ENCODE peak calls at places on chromosomes 6 and 20, in six cellular contexts. Y, R, J, F, T and P are unnamed samples.

GRCh38 chr6:127900935-127901334 is at the start of gene THEMIS:
- DNase-seq in F (no peak), T (no peak), J (no peak), R (peak; percentile 79), Y (no peak), P (no peak)

GRCh38 chr20:17852323-17852722 is 116.3 kb downstream of the SNX5 start:
- DNase-seq in J (no peak), T (no peak), Y (no peak), R (no peak), F (no peak), P (no peak)

GRCh38 chr6:149988550-149989336 is 25.0 kb downstream of the ULBP1 start:
- DNase-seq in J (no peak), R (no peak), Y (no peak), T (no peak), F (no peak), P (peak; percentile 80)

GRCh38 chr6:80454197-80454596 is 347.7 kb downstream of the BCKDHB start:
- DNase-seq in Y (peak; percentile 92), J (no peak), F (peak; percentile 98), T (peak; percentile 88), R (no peak), P (no peak)

GRCh38 chr6:156870926-156871539 is 93.9 kb downstream of the ARID1B start:
- DNase-seq in T (no peak), J (no peak), F (no peak), R (no peak), Y (no peak), P (no peak)

GRCh38 chr6:158963020-158963808 is 36.8 kb downstream of the RSPH3 start:
- DNase-seq in J (no peak), T (no peak), R (no peak), F (peak; percentile 13), Y (no peak), P (no peak)

GRCh38 chr20:7294816-7295360 is 527.4 kb downstream of the BMP2 start:
- DNase-seq in T (no peak), F (no peak), R (no peak), Y (no peak), J (no peak), P (no peak)

GRCh38 chr6:71466362-71466761 is 177.8 kb downstream of the OGFRL1 start:
- DNase-seq in Y (no peak), F (no peak), J (no peak), R (no peak), T (no peak), P (no peak)

GRCh38 chr20:34618676-34619075 is 58.2 kb downstream of the PIGU start:
- DNase-seq in T (no peak), J (no peak), F (no peak), Y (no peak), R (no peak), P (no peak)

GRCh38 chr6:100088009-100088408 is 94.0 kb upstream of the MCHR2 start:
- DNase-seq in T (peak; percentile 71), R (no peak), F (peak; percentile 91), J (no peak), Y (peak; percentile 73), P (no peak)

GRCh38 chr20:3751664-3752385 is 15.7 kb downstream of the ADISSP start:
- DNase-seq in T (no peak), J (peak; percentile 56), Y (no peak), F (no peak), R (peak; percentile 54), P (peak; percentile 88)

GRCh38 chr20:10051185-10051584 is 16.4 kb downstream of the ANKEF1 start:
- DNase-seq in Y (no peak), J (no peak), F (no peak), R (no peak), T (no peak), P (no peak)

GRCh38 chr20:56222201-56222600 is 26.3 kb upstream of the MC3R start:
- DNase-seq in F (peak; percentile 23), J (no peak), T (peak; percentile 8), R (no peak), Y (no peak), P (no peak)

GRCh38 chr6:125729983-125730382 is 19.4 kb upstream of the HEY2 start:
- DNase-seq in R (no peak), J (no peak), Y (no peak), T (no peak), F (no peak), P (no peak)

GRCh38 chr6:12261502-12261901 is 28.7 kb upstream of the EDN1 start:
- DNase-seq in T (no peak), Y (no peak), J (no peak), F (no peak), R (no peak), P (no peak)

GRCh38 chr6:127937102-127937501 is 36.2 kb upstream of the THEMIS start:
- DNase-seq in Y (peak; percentile 47), R (no peak), J (no peak), T (no peak), F (no peak), P (no peak)

GRCh38 chr6:26454641-26455040 is 3.1 kb upstream of the BTN2A1 start:
- DNase-seq in Y (peak; percentile 52), R (no peak), J (no peak), F (peak; percentile 56), T (no peak), P (no peak)

GRCh38 chr20:20455945-20456344 is 88.0 kb downstream of the INSM1 start:
- DNase-seq in Y (no peak), T (no peak), J (no peak), F (no peak), R (no peak), P (no peak)

GRCh38 chr6:52724406-52725121 is 38.7 kb downstream of the GSTA2 start:
- DNase-seq in Y (peak; percentile 60), T (peak; percentile 80), R (peak; percentile 12), J (peak; percentile 61), F (peak; percentile 88), P (peak; percentile 71)

GRCh38 chr6:99590728-99591672 is 15.6 kb upstream of the PRDM13 start:
- DNase-seq in R (no peak), Y (no peak), T (no peak), J (peak; percentile 48), F (peak; percentile 43), P (peak; percentile 72)

GRCh38 chr6:2020909-2021308 is 224.5 kb downstream of the GMDS start:
- DNase-seq in R (no peak), Y (peak; percentile 58), F (peak; percentile 54), T (peak; percentile 42), J (no peak), P (no peak)

GRCh38 chr20:51815383-51816076 is 13.2 kb upstream of the SALL4 start:
- DNase-seq in Y (no peak), J (no peak), R (no peak), T (peak; percentile 60), F (no peak), P (no peak)

GRCh38 chr6:147382945-147383554 is 125.4 kb upstream of the SAMD5 start:
- DNase-seq in F (peak; percentile 56), J (no peak), R (no peak), T (peak; percentile 55), Y (peak; percentile 41), P (no peak)

GRCh38 chr20:1364106-1364505 is 28.7 kb downstream of the FKBP1A start:
- DNase-seq in Y (no peak), R (peak; percentile 10), F (no peak), J (no peak), T (no peak), P (no peak)

GRCh38 chr6:13248053-13248452 is 80.3 kb downstream of the TBC1D7 start:
- DNase-seq in J (no peak), R (no peak), T (peak; percentile 14), Y (peak; percentile 61), F (no peak), P (no peak)

GRCh38 chr20:24747881-24748595 is 201.0 kb upstream of the CST7 start:
- DNase-seq in T (no peak), J (no peak), R (no peak), Y (no peak), F (no peak), P (no peak)

GRCh38 chr6:42084889-42085288 is 34.6 kb downstream of the TAF8 start:
- DNase-seq in Y (peak; percentile 32), F (no peak), R (no peak), T (peak; percentile 33), J (no peak), P (no peak)

DNA sequence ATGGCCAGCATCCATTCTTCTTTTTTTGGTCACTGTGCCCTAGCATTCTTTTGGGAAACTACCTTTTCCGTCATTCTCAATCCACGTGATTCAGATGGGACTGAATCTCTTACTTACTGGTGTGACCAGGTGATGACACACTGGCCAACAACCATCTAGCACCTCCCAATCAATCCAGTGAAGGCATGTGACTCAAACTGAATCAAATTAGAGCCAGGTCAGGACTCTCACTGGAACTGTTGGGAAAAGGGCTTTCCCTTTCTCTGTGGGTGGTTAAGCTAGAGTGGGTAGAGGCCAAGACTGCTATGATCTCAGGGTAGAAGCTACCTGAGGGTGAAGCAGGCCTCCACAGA is 36.2 kb upstream of the ZMYND8 start:
- DNase-seq in Y (peak; percentile 47), R (no peak), T (peak; percentile 91), F (peak; percentile 66), J (no peak), P (no peak)
- H3K4me3 ChIP-seq in Y (no peak overlapping the region), R (no peak overlapping the region), T (peak overlapping the region; percentile 57), F (peak overlapping the region; percentile 36), J (no peak overlapping the region), P (no peak overlapping the region)

GRCh38 chr6:72669324-72669723 is 47.5 kb downstream of the KCNQ5 start:
- DNase-seq in Y (no peak), T (no peak), J (no peak), F (no peak), R (peak; percentile 21), P (peak; percentile 2)
- H3K27me3 ChIP-seq in Y (no peaks in the 10 kb centered on the region), T (no peaks in the 10 kb centered on the region), J (no peaks in the 10 kb centered on the region), F (no peaks in the 10 kb centered on the region), R (no peaks in the 10 kb centered on the region), P (no peaks in the 10 kb centered on the region)

DNA sequence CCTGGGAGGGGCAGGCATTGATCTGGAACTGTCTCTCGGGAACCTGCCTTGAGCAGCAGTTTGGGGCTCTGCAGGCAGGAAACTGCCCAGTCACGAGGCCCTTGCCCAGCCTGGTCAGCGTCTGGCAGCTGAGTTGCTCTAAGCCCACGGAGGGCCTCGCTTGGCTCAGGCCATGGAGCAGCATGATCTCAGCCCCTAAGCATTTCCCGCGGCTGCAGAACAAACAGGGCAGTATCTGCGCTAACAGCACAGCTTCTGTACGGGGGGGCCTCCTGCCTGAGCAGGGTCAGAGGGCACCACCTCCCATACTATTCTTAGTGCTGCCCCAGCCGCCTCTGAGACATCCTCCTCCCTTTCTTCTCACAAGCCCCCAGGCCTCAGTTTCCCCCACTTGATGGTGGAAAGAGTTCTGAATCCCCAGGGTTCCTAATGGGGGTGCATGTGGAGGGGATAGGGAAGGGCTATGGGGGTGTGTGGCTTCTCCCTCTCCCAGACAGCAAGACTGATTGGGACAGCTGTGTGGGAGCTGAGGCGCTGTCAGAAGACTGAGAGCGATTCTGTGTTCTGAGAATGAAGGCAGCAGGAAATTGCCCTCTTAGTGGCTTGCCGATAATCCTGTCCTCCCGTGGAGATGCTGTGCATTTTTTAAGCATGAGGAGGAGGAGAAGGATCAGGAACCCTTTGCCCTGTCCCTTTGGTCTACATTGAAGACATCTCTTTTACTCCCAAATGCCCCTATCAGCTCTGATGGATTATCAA is 46.4 kb downstream of the MOCS1 start:
- DNase-seq in T (peak; percentile 7), Y (peak; percentile 95), F (peak; percentile 88), R (no peak), J (no peak), P (no peak)
- H3K4me3 ChIP-seq in T (no peak overlapping the region), Y (no peak overlapping the region), F (no peak overlapping the region), R (no peak overlapping the region), J (no peak overlapping the region), P (no peak overlapping the region)

DNA sequence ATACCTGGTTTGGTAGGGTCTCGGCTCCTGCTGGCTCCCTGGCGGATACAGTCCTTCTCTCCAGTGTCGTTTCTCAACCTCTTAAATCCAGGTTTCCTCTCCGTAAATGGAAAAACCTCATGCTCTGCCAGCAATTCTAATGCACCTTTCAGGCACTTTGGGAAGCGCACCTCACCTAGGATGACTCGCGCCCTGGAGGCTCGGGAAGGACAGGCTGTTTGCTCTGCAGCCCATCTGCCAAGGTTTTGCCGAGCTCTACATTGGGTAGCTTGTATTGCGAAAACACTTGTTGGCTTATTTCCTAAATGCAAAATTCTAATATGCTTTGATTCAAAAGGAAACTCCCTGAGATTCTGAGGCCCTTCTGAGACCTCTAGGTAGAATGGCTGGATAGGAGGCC is 102.6 kb upstream of the MLN start:
- DNase-seq in Y (no peak), T (peak; percentile 45), J (no peak), R (no peak), F (no peak), P (no peak)
- H3K27me3 ChIP-seq in Y (peaks cover 68% of the 10 kb centered on the region), T (peaks cover 76% of the 10 kb centered on the region), J (peaks cover 18% of the 10 kb centered on the region), R (no peaks in the 10 kb centered on the region), F (peaks cover 12% of the 10 kb centered on the region), P (no peaks in the 10 kb centered on the region)